ENCODE peak calls at places on chromosome 19, in eight cellular contexts. C, D, J, O, S, R, G and W are unnamed samples.

GRCh38 chr19:53101518-53101917 is 1.7 kb downstream of the ZNF160 start:
- DNase-seq in C (peak; percentile 7), D (peak; percentile 12), J (no peak), O (no peak), S (no peak), R (no peak), G (no peak), W (no peak)

GRCh38 chr19:55153652-55154264 is 3.8 kb downstream of the TNNI3 start:
- DNase-seq in C (no peak), D (no peak), J (no peak), O (no peak), S (no peak), R (no peak), G (no peak), W (no peak)

GRCh38 chr19:58570770-58571574 is 2.2 kb downstream of the MZF1 start:
- DNase-seq in C (no peak), D (no peak), J (no peak), O (no peak), S (peak; percentile 57), R (no peak), G (peak; percentile 8), W (no peak)

GRCh38 chr19:9958451-9958850 is 22.1 kb upstream of the OLFM2 start:
- DNase-seq in C (peak; percentile 94), D (peak; percentile 91), J (peak; percentile 42), O (no peak), S (no peak), R (no peak), G (no peak), W (peak; percentile 97)

GRCh38 chr19:17996826-17997316 is 11.1 kb upstream of the ARRDC2 start:
- DNase-seq in C (peak; percentile 29), D (peak; percentile 52), J (no peak), O (peak; percentile 72), S (peak; percentile 96), R (peak; percentile 92), G (peak; percentile 84), W (peak; percentile 69)

GRCh38 chr19:10206226-10206873 is 11.6 kb upstream of the DNMT1 start:
- DNase-seq in C (peak; percentile 88), D (peak; percentile 66), J (no peak), O (peak; percentile 91), S (no peak), R (no peak), G (no peak), W (peak; percentile 33)

GRCh38 chr19:47630594-47630993 is 21.7 kb downstream of the BICRA start:
- DNase-seq in C (no peak), D (no peak), J (no peak), O (no peak), S (no peak), R (no peak), G (no peak), W (no peak)

GRCh38 chr19:41871573-41872383 is 5.3 kb upstream of the CD79A start:
- DNase-seq in C (no peak), D (no peak), J (no peak), O (peak; percentile 41), S (no peak), R (no peak), G (peak; percentile 45), W (no peak)

GRCh38 chr19:48613852-48614435 is 932 bp downstream of the FAM83E start:
- DNase-seq in C (no peak), D (no peak), J (no peak), O (no peak), S (peak; percentile 58), R (no peak), G (no peak), W (no peak)

GRCh38 chr19:54518844-54519243 is 16.2 kb downstream of the LAIR2 start:
- DNase-seq in C (no peak), D (no peak), J (no peak), O (no peak), S (no peak), R (no peak), G (peak; percentile 11), W (no peak)

GRCh38 chr19:53870485-53870844 is 2.8 kb downstream of the MYADM start:
- DNase-seq in C (peak; percentile 20), D (no peak), J (no peak), O (peak; percentile 36), S (no peak), R (peak; percentile 15), G (no peak), W (no peak)

GRCh38 chr19:30255783-30256509 is 116.2 kb upstream of the ZNF536 start:
- DNase-seq in C (no peak), D (no peak), J (no peak), O (no peak), S (no peak), R (peak; percentile 37), G (no peak), W (no peak)

GRCh38 chr19:391726-392374 is 17.1 kb downstream of the C2CD4C start:
- DNase-seq in C (no peak), D (no peak), J (no peak), O (no peak), S (no peak), R (no peak), G (peak; percentile 3), W (no peak)

GRCh38 chr19:44683434-44684210 is 12.3 kb downstream of the CEACAM19 start:
- DNase-seq in C (no peak), D (no peak), J (no peak), O (no peak), S (no peak), R (no peak), G (no peak), W (no peak)

GRCh38 chr19:10137751-10138682 is 18.3 kb upstream of the EIF3G start:
- DNase-seq in C (no peak), D (no peak), J (no peak), O (no peak), S (no peak), R (no peak), G (no peak), W (no peak)

GRCh38 chr19:7326105-7326877 is 22.4 kb upstream of the ARHGEF18 start:
- DNase-seq in C (no peak), D (no peak), J (no peak), O (no peak), S (no peak), R (peak; percentile 16), G (no peak), W (no peak)

GRCh38 chr19:31280266-31281006 is 68.8 kb downstream of the TSHZ3 start:
- DNase-seq in C (no peak), D (no peak), J (no peak), O (no peak), S (no peak), R (no peak), G (no peak), W (no peak)

GRCh38 chr19:42683917-42684513 is 56.3 kb downstream of the PSG3 start:
- DNase-seq in C (peak; percentile 12), D (peak; percentile 31), J (peak; percentile 21), O (no peak), S (no peak), R (peak; percentile 21), G (no peak), W (no peak)

GRCh38 chr19:5037936-5038335 is 69.0 kb downstream of the KDM4B start:
- DNase-seq in C (no peak), D (no peak), J (no peak), O (no peak), S (no peak), R (no peak), G (no peak), W (no peak)

GRCh38 chr19:49570138-49570856 is 10.1 kb downstream of the NOSIP start:
- DNase-seq in C (peak; percentile 71), D (peak; percentile 84), J (peak; percentile 77), O (peak; percentile 69), S (no peak), R (peak; percentile 60), G (peak; percentile 42), W (peak; percentile 73)

GRCh38 chr19:45919678-45920077 is 5.1 kb upstream of the NANOS2 start:
- DNase-seq in C (no peak), D (no peak), J (no peak), O (no peak), S (no peak), R (no peak), G (no peak), W (no peak)

GRCh38 chr19:19385131-19385899 is 20.2 kb upstream of the GATAD2A start:
- DNase-seq in C (peak; percentile 100), D (peak; percentile 100), J (peak; percentile 98), O (peak; percentile 99), S (peak; percentile 99), R (peak; percentile 100), G (peak; percentile 100), W (peak; percentile 100)
- TF ChIP-seq CTCF in C (no peak), D (peak; percentile 20), J (no peak), O (no peak), S (no peak), R (no peak), G (no peak), W (no peak)

DNA sequence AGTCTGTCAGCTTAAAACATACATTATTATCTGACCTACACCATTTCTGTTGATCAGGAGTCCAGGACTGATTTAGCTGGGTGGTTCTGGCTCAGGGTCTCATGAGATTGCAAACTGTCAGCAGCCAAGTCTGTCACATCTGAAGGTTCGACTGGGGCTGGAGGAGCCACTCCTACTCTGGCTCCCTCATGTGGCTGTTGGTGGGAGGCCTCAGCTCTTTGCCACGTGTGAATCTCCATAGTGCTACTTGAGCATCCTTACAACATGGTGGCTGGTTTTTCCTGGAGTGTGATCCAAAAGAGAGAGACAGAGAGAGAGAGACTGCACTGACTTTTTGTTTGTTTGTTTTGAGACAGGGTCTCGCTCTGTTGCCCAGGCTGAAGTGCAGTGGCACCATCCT is 63.6 kb upstream of the NFIC start:
- DNase-seq in C (no peak), D (no peak), J (no peak), O (no peak), S (no peak), R (no peak), G (no peak), W (no peak)
- TF ChIP-seq CTCF in C (no peak), D (no peak), J (peak; percentile 15), O (no peak), S (no peak), R (no peak), G (no peak), W (peak; percentile 43)

DNA sequence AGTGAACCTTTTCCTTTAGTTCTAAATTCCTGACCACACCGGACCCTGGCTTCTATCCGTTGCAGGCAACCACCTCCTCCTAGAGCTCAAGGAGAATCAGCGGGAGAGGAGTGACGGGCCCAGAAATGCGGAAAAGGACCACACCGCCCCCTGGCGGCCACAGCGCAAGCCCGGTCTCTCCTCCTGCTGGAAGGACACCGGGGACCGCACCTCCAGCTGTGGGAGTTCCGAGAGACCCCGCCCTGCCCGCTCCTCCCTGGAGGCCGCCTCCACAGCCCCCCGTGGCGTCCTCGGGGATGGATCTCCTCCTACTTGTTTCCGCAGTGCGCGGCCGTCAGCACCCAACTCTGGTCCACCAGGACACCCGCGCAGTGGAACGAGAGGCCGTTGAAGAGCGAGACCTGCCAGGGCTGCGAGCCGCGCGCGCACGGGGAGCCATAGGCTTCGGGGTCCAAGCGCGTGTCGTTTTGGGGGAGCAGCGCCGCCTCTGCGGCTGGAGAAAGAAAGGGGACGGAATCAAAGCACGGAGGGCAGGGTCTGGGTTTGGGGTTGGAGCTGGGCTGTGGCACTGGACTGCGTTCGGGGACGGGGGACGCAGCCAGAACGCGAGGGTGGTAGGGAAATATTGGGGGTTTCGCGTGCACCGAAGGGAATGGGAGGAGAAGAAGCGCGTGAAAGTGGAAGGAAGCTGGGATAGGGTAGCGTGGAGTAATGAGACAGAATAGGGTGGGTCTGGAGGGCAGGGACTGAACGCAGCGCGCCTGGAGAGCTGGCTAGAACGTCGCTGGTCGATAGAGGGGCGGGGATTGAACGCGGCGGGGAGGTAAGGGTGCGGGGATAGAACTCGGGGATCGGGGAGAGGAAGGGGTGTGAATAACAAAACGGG is 2.5 kb downstream of the KLK10 start:
- DNase-seq in C (no peak), D (peak; percentile 16), J (peak; percentile 4), O (peak; percentile 88), S (peak; percentile 88), R (peak; percentile 77), G (peak; percentile 30), W (no peak)
- TF ChIP-seq CTCF in C (peak; percentile 54), D (peak; percentile 43), J (peak; percentile 69), O (peak; percentile 99), S (peak; percentile 67), R (peak; percentile 72), G (peak; percentile 50), W (peak; percentile 40)

GRCh38 chr19:34381399-34382251 is 16.6 kb downstream of the GPI start:
- DNase-seq in C (no peak), D (no peak), J (no peak), O (no peak), S (no peak), R (no peak), G (no peak), W (no peak)
- TF ChIP-seq CTCF in C (no peak), D (no peak), J (no peak), O (no peak), S (no peak), R (no peak), G (no peak), W (no peak)